ENCODE peak calls at places on chromosomes 11 and 22, in nine cellular contexts. P, R, C, Z, S, N, K, F and E are unnamed samples.

GRCh38 chr11:128227466-128227865 is 359.9 kb downstream of the ETS1 start:
- DNase-seq in R (no peak), N (no peak), S (no peak), P (no peak), K (no peak), Z (no peak), F (no peak), C (no peak), E (no peak)

GRCh38 chr11:129815596-129816461 is at the start of gene TMEM45B:
- DNase-seq in P (no peak), C (peak; percentile 75), Z (no peak), N (no peak), S (no peak), F (peak; percentile 82), R (no peak), K (no peak), E (peak; percentile 67)

GRCh38 chr11:74453373-74453975 is 13.9 kb downstream of the KCNE3 start:
- DNase-seq in R (peak; percentile 73), Z (peak; percentile 82), N (peak; percentile 78), F (peak; percentile 77), K (no peak), S (peak; percentile 53), P (peak; percentile 48), C (peak; percentile 79), E (peak; percentile 92)

GRCh38 chr11:85485902-85486301 is 141.2 kb downstream of the DLG2 start:
- DNase-seq in N (no peak), S (no peak), C (no peak), F (no peak), R (no peak), K (no peak), P (no peak), Z (no peak), E (no peak)

GRCh38 chr22:50529416-50530279 is at the start of gene TYMP:
- DNase-seq in S (no peak), K (no peak), Z (no peak), C (peak; percentile 83), P (peak; percentile 19), F (peak; percentile 90), N (peak; percentile 86), R (no peak), E (peak; percentile 43)

GRCh38 chr22:45597460-45598192 is 74.0 kb upstream of the ATXN10 start:
- DNase-seq in P (peak; percentile 86), F (no peak), Z (no peak), R (no peak), C (peak; percentile 48), S (no peak), N (no peak), K (no peak), E (no peak)

GRCh38 chr11:127675602-127676001 is 675.0 kb upstream of the KIRREL3 start:
- DNase-seq in P (no peak), Z (no peak), C (no peak), F (no peak), S (no peak), R (peak; percentile 15), N (no peak), K (no peak), E (no peak)

GRCh38 chr11:46920709-46921108 is 2.4 kb upstream of the LRP4 start:
- DNase-seq in C (no peak), F (peak; percentile 45), K (no peak), N (peak; percentile 89), Z (no peak), S (no peak), R (peak; percentile 66), P (peak; percentile 29), E (no peak)

GRCh38 chr11:114156766-114157165 is 97.3 kb downstream of the ZBTB16 start:
- DNase-seq in R (no peak), F (no peak), P (no peak), K (no peak), N (peak; percentile 61), Z (no peak), C (no peak), S (no peak), E (no peak)
- H3K4me1 ChIP-seq in R (peaks cover 28% of the 10 kb centered on the region), F (peaks cover 72% of the 10 kb centered on the region), P (peaks cover 22% of the 10 kb centered on the region), K (peaks cover 99% of the 10 kb centered on the region), N (peaks cover 96% of the 10 kb centered on the region), Z (peaks cover 16% of the 10 kb centered on the region), C (peaks cover 86% of the 10 kb centered on the region), S (peaks cover 3% of the 10 kb centered on the region), E (peaks cover 13% of the 10 kb centered on the region)

DNA sequence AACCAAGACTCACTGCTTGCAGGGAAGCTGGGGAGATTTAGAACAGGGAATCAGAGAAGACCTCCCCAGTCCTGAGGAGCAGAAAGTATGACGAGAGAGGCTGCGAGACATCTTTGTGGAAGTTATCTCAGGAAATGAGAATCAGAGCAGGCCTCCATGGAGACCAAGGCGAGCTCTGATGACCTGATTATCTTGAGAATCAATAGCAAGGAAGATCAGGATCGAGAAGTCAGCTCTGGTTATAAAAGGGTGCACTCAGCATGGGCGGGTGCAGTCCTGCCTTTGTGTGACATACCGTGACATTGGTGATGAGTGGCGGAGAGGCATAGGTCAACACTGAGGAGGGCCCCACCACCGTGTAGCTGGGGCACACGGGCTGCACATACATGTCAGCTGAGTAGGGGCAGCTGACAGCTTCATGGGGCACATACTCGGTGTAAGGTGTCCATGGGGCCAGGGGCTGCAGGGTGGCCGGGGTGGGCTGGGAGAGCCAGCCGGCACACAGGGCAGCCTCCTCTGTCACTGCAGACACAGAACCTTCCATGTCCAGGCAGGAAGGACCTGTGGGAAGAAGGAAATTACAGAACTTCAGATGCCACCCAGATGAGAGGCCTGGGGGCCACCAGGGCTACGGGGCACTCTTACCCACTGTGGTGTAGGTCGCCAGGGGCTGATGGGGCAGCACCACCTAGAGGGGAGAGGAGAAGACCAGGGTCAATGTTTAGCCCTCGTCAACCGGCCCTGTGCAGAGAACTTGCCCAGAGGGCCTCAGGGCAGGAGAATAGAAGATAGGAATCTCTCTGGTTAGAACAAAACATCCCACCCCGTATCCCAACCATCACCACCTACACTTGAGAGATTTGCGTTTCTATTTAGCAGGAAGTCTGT is 21.7 kb downstream of the POU2AF1 start:
- DNase-seq in F (no peak), S (no peak), R (no peak), N (no peak), C (no peak), K (peak; percentile 78), P (peak; percentile 35), Z (no peak), E (no peak)
- TF ChIP-seq POLR2AphosphoS5 in F (no peak), S (no peak), R (no peak), N (no peak), C (no peak), K (no peak), P (no peak), Z (no peak), E (no peak)

GRCh38 chr11:117716652-117717440 is 80.2 kb downstream of the DSCAML1 start:
- DNase-seq in N (peak; percentile 58), R (no peak), S (no peak), Z (no peak), P (no peak), C (no peak), K (no peak), F (no peak), E (no peak)

GRCh38 chr11:117717485-117718314 is 79.3 kb downstream of the DSCAML1 start:
- DNase-seq in Z (no peak), P (peak; percentile 68), S (no peak), C (peak; percentile 32), N (peak; percentile 51), K (no peak), F (peak; percentile 32), R (no peak), E (peak; percentile 75)

GRCh38 chr11:117719480-117719879 is 77.5 kb downstream of the DSCAML1 start:
- DNase-seq in Z (no peak), F (no peak), R (no peak), P (no peak), S (no peak), C (no peak), K (no peak), N (no peak), E (no peak)

GRCh38 chr11:117722074-117722473 is 74.9 kb downstream of the DSCAML1 start:
- DNase-seq in P (no peak), R (no peak), N (peak; percentile 76), K (no peak), F (no peak), S (no peak), C (no peak), Z (no peak), E (no peak)

DNA sequence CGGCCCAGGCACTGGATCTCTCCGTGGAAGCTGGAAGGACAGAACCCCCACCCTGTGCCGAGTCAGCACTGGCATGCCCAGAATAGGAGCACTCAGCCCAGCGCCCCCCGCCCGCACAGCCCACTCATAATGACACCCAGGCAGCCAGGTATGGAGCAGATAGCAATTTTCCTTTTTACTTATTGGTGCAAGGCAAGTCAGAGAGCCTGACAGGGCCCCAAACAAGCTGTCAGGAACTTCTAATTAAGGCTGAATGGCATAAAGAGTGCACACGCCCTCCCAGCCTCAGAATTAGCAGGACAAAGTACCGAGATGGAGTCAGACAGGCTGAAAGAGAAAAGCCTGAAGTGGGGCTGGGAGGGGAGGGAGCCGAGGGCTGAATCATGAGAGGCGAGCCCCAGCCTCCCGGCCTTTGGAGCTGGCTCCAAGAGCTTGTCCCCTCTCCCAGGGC is 76.9 kb downstream of the DSCAML1 start:
- DNase-seq in C (no peak), F (no peak), R (no peak), K (no peak), N (no peak), P (no peak), S (no peak), Z (no peak), E (peak; percentile 69)
- H3K4me1 ChIP-seq in C (no peaks in the 10 kb centered on the region), F (no peaks in the 10 kb centered on the region), R (no peaks in the 10 kb centered on the region), K (peaks cover 12% of the 10 kb centered on the region), N (peaks cover 7% of the 10 kb centered on the region), P (peaks cover 19% of the 10 kb centered on the region), S (peaks cover 11% of the 10 kb centered on the region), Z (no peaks in the 10 kb centered on the region), E (peaks cover 49% of the 10 kb centered on the region)

GRCh38 chr11:2565447-2566222 is 120.8 kb downstream of the KCNQ1 start:
- DNase-seq in S (no peak), C (no peak), N (peak; percentile 46), R (no peak), Z (no peak), F (no peak), K (no peak), P (no peak), E (no peak)

GRCh38 chr11:2567026-2567671 is 122.3 kb downstream of the KCNQ1 start:
- DNase-seq in S (no peak), N (peak; percentile 54), C (no peak), F (no peak), R (no peak), Z (no peak), K (no peak), P (peak; percentile 48), E (no peak)

GRCh38 chr11:2564588-2565440 is 120.0 kb downstream of the KCNQ1 start:
- DNase-seq in C (no peak), P (no peak), S (no peak), K (no peak), R (no peak), N (peak; percentile 40), F (no peak), Z (no peak), E (no peak)

GRCh38 chr11:2564008-2564530 is 119.3 kb downstream of the KCNQ1 start:
- DNase-seq in Z (no peak), F (no peak), K (no peak), R (no peak), P (no peak), S (no peak), C (no peak), N (peak; percentile 36), E (no peak)

DNA sequence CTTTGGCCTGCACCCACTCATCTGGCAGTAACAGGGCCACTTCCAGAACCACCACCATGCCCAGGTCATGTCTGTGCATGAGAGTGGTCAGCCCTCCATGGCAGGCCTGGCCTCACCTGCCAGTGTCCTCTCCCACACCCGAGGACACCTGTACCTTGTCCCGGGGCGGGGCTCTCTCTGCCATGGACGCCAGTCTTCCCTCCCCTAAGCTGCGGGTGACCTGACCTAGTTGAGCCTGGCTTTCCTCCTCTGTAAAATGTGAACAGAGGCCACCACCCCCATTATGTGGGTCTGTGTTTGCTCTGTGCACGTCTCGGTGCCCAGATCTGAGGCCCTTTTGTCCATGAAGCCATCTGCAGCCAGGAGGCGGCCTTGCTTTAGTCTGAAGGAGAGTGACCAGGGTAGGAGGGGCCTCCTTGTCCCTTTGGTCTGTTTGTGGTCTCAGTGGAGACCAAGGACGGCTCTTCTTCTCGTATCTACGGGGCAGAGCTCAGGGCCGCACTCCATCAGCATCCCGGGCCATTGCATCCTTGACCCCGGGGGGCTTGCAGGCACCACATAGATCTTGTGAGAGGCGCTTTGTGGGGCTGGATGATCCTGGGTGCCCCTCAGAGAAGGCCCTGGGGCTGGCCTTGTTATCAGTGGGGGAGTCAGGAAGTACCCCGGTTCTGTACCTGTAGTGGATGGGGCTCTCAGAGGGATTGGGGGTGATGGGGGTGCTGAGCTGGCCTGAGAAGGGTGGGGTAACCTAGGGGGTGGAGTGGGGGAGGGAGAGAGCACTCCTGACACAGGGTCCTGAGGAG is 121.6 kb downstream of the KCNQ1 start:
- DNase-seq in S (no peak), N (peak; percentile 58), C (peak; percentile 68), K (no peak), P (no peak), F (peak; percentile 70), Z (peak; percentile 21), R (no peak), E (no peak)
- TF ChIP-seq POLR2AphosphoS5 in S (no peak), N (no peak), C (no peak), K (no peak), P (no peak), F (no peak), Z (no peak), R (no peak), E (no peak)